ENCODE peak calls at places on chromosomes 13 and 19, in eight cellular contexts. I is dorsolateral prefrontal cortex; X is mucosa of descending colon; M is heart right ventricle; Y is astrocyte; Z is fibroblast of villous mesenchyme; F is CD4-positive, alpha-beta T cell; J is transverse colon. L is an unnamed sample.
A peak's percentile ranks its signal among the peaks of the same experiment; 100 is the strongest.

GRCh38 chr13:25247345-25247744 is 39.9 kb downstream of the MTMR6 start:
- DNase-seq in Z (no peak), M (no peak), I (no peak), Y (no peak), F (no peak), X (no peak), J (no peak), L (no peak)

GRCh38 chr19:53088091-53088490 is 15.1 kb downstream of the ZNF160 start:
- DNase-seq in Y (no peak), F (no peak), J (no peak), Z (no peak), M (no peak), X (no peak), I (no peak), L (no peak)

GRCh38 chr19:18433735-18434398 is 4.1 kb downstream of the ISYNA1 start:
- DNase-seq in J (no peak), Y (no peak), Z (no peak), X (no peak), F (no peak), I (no peak), M (no peak), L (no peak)

GRCh38 chr13:69793803-69794453 is 313.7 kb upstream of the ATXN8OS start:
- DNase-seq in X (no peak), F (no peak), I (no peak), Y (no peak), J (no peak), M (no peak), Z (no peak), L (no peak)

GRCh38 chr13:31862828-31863227 is 123.5 kb downstream of the RXFP2 start:
- DNase-seq in Y (no peak), Z (no peak), J (no peak), M (no peak), X (no peak), I (no peak), F (no peak), L (no peak)

GRCh38 chr19:53076984-53077383 is 26.2 kb downstream of the ZNF160 start:
- DNase-seq in Z (peak; percentile 65), J (peak; percentile 18), X (peak; percentile 13), F (no peak), Y (peak; percentile 12), M (peak; percentile 63), I (peak; percentile 76), L (peak; percentile 57)

GRCh38 chr13:102131246-102131645 is 270.6 kb downstream of the FGF14 start:
- DNase-seq in J (no peak), F (no peak), Z (no peak), X (no peak), M (no peak), I (no peak), Y (no peak), L (no peak)

GRCh38 chr13:43725460-43725859 is 61.3 kb downstream of the ENOX1 start:
- DNase-seq in J (no peak), X (no peak), F (no peak), I (no peak), Z (no peak), M (no peak), Y (no peak), L (no peak)

GRCh38 chr13:74052402-74052928 is 81.7 kb downstream of the KLF12 start:
- DNase-seq in Y (no peak), X (no peak), Z (no peak), J (no peak), I (no peak), M (no peak), F (no peak), L (no peak)

GRCh38 chr19:40592170-40592569 is 9.0 kb upstream of the LTBP4 start:
- DNase-seq in Y (peak; percentile 69), M (no peak), X (no peak), I (no peak), Z (peak; percentile 66), J (no peak), F (no peak), L (no peak)

GRCh38 chr13:87089391-87089790 is 581.8 kb upstream of the SLITRK5 start:
- DNase-seq in M (no peak), X (no peak), F (no peak), Y (peak; percentile 75), J (no peak), Z (peak; percentile 56), I (no peak), L (no peak)

GRCh38 chr19:5365905-5366304 is 25.3 kb upstream of the PTPRS start:
- DNase-seq in I (no peak), J (no peak), F (no peak), Y (no peak), M (no peak), Z (no peak), X (no peak), L (no peak)

GRCh38 chr19:9839415-9839814 is 4.3 kb downstream of the PIN1 start:
- DNase-seq in M (no peak), F (no peak), J (no peak), Y (no peak), X (no peak), I (no peak), Z (peak; percentile 90), L (no peak)

GRCh38 chr13:105821337-105821736 is 714.1 kb downstream of the EFNB2 start:
- DNase-seq in J (no peak), M (no peak), I (no peak), Y (no peak), Z (no peak), F (no peak), X (no peak), L (no peak)

GRCh38 chr19:1825909-1826556 is 14.0 kb upstream of the ATP8B3 start:
- DNase-seq in X (peak; percentile 81), Y (peak; percentile 16), I (peak; percentile 79), F (peak; percentile 71), Z (peak; percentile 70), J (peak; percentile 75), M (peak; percentile 73), L (peak; percentile 100)

GRCh38 chr13:36712785-36713184 is 39.0 kb downstream of the SERTM1 start:
- DNase-seq in Z (peak; percentile 23), I (no peak), Y (peak; percentile 86), J (no peak), F (no peak), M (no peak), X (no peak), L (no peak)

GRCh38 chr19:46745521-46746280 is at the start of gene FKRP:
- DNase-seq in Z (no peak), Y (no peak), J (no peak), M (no peak), X (peak; percentile 42), I (no peak), F (no peak), L (no peak)

GRCh38 chr13:28564030-28564429 is 69.1 kb upstream of the FLT1 start:
- DNase-seq in Z (no peak), M (no peak), F (no peak), I (no peak), Y (no peak), J (peak; percentile 69), X (peak; percentile 69), L (no peak)

GRCh38 chr13:44280461-44280860 is 93.2 kb upstream of the SERP2 start:
- DNase-seq in F (no peak), I (no peak), Z (peak; percentile 49), M (no peak), J (no peak), X (no peak), Y (peak; percentile 80), L (no peak)

GRCh38 chr19:6241680-6242079 is 38.1 kb downstream of the MLLT1 start:
- DNase-seq in Z (no peak), Y (no peak), J (no peak), F (no peak), X (no peak), M (no peak), I (peak; percentile 93), L (no peak)

GRCh38 chr13:50511877-50512332 is 331.6 kb downstream of the DLEU7 start:
- DNase-seq in J (peak; percentile 14), F (no peak), I (no peak), X (no peak), M (no peak), Y (no peak), Z (no peak), L (no peak)

DNA sequence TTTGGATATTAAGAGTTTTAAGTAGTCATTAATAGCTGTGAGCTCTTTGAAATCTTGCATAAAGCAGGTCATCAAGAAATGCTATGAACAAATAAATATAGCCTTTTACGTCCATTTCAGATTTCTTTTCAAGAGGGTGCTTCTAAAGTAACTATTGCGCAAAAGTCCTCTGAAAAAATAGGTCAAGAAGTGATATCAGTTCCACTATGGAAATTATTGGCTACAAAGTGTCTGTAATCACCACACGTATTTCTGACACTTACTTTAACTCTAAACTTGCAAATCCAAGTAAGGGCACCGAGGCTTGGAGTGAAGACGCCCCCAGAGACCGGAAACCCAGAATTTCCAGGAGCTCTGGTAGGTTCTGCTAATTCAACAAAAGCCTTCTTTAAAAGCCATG is 44.9 kb upstream of the STARD13 start:
- DNase-seq in Y (no peak), M (no peak), Z (no peak), X (no peak), J (no peak), I (no peak), F (no peak), L (no peak)
- TF ChIP-seq CTCF in Y (no peak), M (no peak), Z (no peak), X (no peak), J (no peak), I (no peak), F (no peak), L (no peak)

DNA sequence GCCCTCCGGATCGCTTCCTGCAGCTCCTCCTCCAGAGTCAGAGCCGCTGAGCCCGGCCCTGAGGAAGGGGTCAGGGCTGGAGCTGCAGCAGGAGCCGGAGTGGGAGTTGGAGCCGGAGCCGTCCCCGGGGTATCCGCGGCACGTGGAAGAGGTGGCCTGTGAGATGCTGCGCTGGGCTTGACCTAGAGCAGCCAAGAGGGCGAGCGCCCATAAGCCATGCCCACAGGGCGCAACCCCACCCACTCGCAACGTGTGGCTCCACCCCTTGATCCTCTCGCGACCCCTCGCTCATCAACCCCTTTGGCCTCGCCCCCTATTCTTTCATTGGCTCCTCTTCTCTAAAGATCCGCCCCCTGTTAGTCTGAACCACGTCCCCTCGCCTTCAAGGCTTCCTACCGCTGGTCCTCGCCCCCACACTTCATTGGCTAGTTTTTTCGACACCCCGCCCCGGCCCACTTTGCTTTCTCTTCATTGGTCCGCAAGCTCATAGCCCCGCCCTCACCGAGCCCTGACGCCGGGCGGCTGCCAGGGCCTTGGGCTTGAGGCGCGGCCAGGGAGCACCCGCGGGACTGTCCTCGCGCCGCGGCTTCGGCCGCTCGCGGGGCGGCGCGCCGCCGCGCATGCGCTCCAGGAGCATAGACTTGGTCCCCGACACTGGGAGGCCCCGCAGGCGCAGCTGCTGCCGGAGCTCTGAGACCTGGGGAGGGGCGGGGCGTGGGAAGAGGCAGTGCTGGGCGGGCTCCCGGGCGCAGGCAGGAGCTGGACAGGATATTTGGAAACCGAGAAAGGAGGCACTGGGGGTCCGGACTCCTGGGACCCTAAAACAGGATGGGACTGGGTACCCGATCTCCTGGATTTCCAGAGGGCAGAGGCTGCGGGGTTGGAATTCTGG is 5.4 kb downstream of the MAMSTR start:
- DNase-seq in Z (peak; percentile 100), I (peak; percentile 100), F (peak; percentile 94), X (peak; percentile 99), Y (peak; percentile 97), J (peak; percentile 99), M (peak; percentile 99), L (peak; percentile 99)
- TF ChIP-seq CTCF in Z (no peak), I (peak; percentile 5), F (no peak), X (no peak), Y (no peak), J (no peak), M (no peak), L (no peak)

GRCh38 chr13:52738719-52739467 is 727 bp downstream of the CNMD start:
- DNase-seq in Y (no peak), I (peak; percentile 64), Z (peak; percentile 3), M (peak; percentile 7), X (peak; percentile 3), F (no peak), J (no peak), L (peak; percentile 16)
- TF ChIP-seq CTCF in Y (peak; percentile 18), I (peak; percentile 63), Z (peak; percentile 45), M (peak; percentile 37), X (no peak), F (peak; percentile 46), J (peak; percentile 22), L (no peak)

GRCh38 chr19:13959962-13960862 is 7.9 kb downstream of the DCAF15 start:
- DNase-seq in I (no peak), Z (no peak), J (no peak), Y (no peak), X (no peak), F (no peak), M (no peak), L (no peak)
- TF ChIP-seq CTCF in I (no peak), Z (peak; percentile 36), J (peak; percentile 22), Y (peak; percentile 15), X (no peak), F (peak; percentile 27), M (no peak), L (no peak)